ENCODE peak calls at places on chromosomes 6 and 20, in four cellular contexts. R is left ventricle myocardium inferior, M is HCEC 1CT, B is T-cell. A is an unnamed sample.

GRCh38 chr6:165978482-165978881 is 189.2 kb downstream of the TBXT start:
- DNase-seq in R (no peak), M (no peak), B (no peak), A (no peak)

GRCh38 chr6:33880746-33881145 is 76.9 kb upstream of the MLN start:
- DNase-seq in R (no peak), M (no peak), B (no peak), A (no peak)

GRCh38 chr6:85561750-85562357 is 31.8 kb downstream of the SNX14 start:
- DNase-seq in R (no peak), M (peak), B (no peak), A (no peak)

GRCh38 chr6:56292505-56293181 is 45.3 kb upstream of the COL21A1 start:
- DNase-seq in R (no peak), M (peak), B (no peak), A (peak)

GRCh38 chr6:148529010-148529409 is 186.4 kb downstream of the SASH1 start:
- DNase-seq in R (no peak), M (no peak), B (no peak), A (no peak)

GRCh38 chr20:50723672-50724071 is 7.7 kb upstream of the PARD6B start:
- DNase-seq in R (no peak), M (no peak), B (no peak), A (no peak)

GRCh38 chr6:92479821-92480220 is 939.5 kb downstream of the EPHA7 start:
- DNase-seq in R (no peak), M (no peak), B (no peak), A (no peak)

GRCh38 chr6:126618639-126619331 is 278.9 kb downstream of the CENPW start:
- DNase-seq in R (no peak), M (no peak), B (no peak), A (no peak)

GRCh38 chr6:150091466-150091865 is 22.5 kb upstream of the ULBP3 start:
- DNase-seq in R (no peak), M (no peak), B (no peak), A (no peak)

GRCh38 chr6:107489636-107490567 is at the start of gene SOBP:
- DNase-seq in R (peak), M (peak), B (peak), A (no peak)

GRCh38 chr6:132931937-132932336 is 117.6 kb downstream of the RPS12 start:
- DNase-seq in R (no peak), M (peak), B (no peak), A (no peak)

GRCh38 chr6:13711384-13711725 is 280 bp downstream of the RANBP9 start:
- DNase-seq in R (no peak), M (peak), B (peak), A (no peak)

GRCh38 chr6:30556714-30556963 is 350 bp upstream of the GNL1 start:
- DNase-seq in R (peak), M (no peak), B (peak), A (peak)

GRCh38 chr20:845226-845868 is 11.8 kb downstream of the FAM110A start:
- DNase-seq in R (no peak), M (no peak), B (no peak), A (no peak)

GRCh38 chr20:63695419-63696310 is 787 bp upstream of the TNFRSF6B start:
- DNase-seq in R (peak), M (no peak), B (no peak), A (no peak)

GRCh38 chr6:23826587-23826986 is 299.4 kb upstream of the NRSN1 start:
- DNase-seq in R (no peak), M (no peak), B (no peak), A (no peak)

GRCh38 chr6:20096506-20096905 is 115.8 kb downstream of the MBOAT1 start:
- DNase-seq in R (no peak), M (no peak), B (no peak), A (no peak)

GRCh38 chr6:17031961-17032360 is 69.9 kb upstream of the STMND1 start:
- DNase-seq in R (no peak), M (no peak), B (no peak), A (no peak)

GRCh38 chr20:12207875-12208274 is 290.2 kb downstream of the BTBD3 start:
- DNase-seq in R (no peak), M (peak), B (no peak), A (no peak)

GRCh38 chr20:63254536-63255384 is 497 bp upstream of the NKAIN4 start:
- DNase-seq in R (no peak), M (no peak), B (no peak), A (no peak)

GRCh38 chr20:60636417-60636816 is 615.6 kb upstream of the CDH4 start:
- DNase-seq in R (no peak), M (no peak), B (no peak), A (no peak)

GRCh38 chr6:6654599-6655575 is 66.4 kb downstream of the LY86 start:
- DNase-seq in R (peak), M (no peak), B (no peak), A (no peak)

GRCh38 chr20:5182615-5183254 is 55.9 kb downstream of the CDS2 start:
- DNase-seq in R (no peak), M (no peak), B (no peak), A (no peak)

GRCh38 chr6:150008588-150008987 is 16.7 kb downstream of the RAET1L start:
- DNase-seq in R (no peak), M (no peak), B (no peak), A (no peak)

GRCh38 chr6:41917528-41917927 is 3.4 kb downstream of the MED20 start:
- DNase-seq in R (no peak), M (peak), B (no peak), A (peak)

GRCh38 chr6:166742981-166743380 is 115.9 kb upstream of the RPS6KA2 start:
- DNase-seq in R (no peak), M (no peak), B (no peak), A (no peak)

GRCh38 chr6:152265651-152266050 is 371.5 kb downstream of the SYNE1 start:
- DNase-seq in R (no peak), M (no peak), B (no peak), A (no peak)

GRCh38 chr20:9287062-9287461 is 218.2 kb downstream of the PLCB4 start:
- DNase-seq in R (no peak), M (no peak), B (no peak), A (no peak)

GRCh38 chr20:58877374-58878360 is 25.2 kb downstream of the GNAS start:
- DNase-seq in R (no peak), M (no peak), B (peak), A (no peak)

A was measured in Panc1.